ENCODE peak calls at places on chromosomes 3 and 15, in four cellular contexts. J, T, R and W are unnamed samples. For H3K36me3, the result is how much of the 10 kb centered on the place peaks cover.

GRCh38 chr15:29223640-29224039 is 46.0 kb downstream of the NSMCE3 start:
- DNase-seq in R (no peak), T (no peak), J (no peak), W (no peak)

GRCh38 chr3:107752202-107752990 is 229.6 kb downstream of the BBX start:
- DNase-seq in T (no peak), J (no peak), R (no peak), W (no peak)

GRCh38 chr3:69090021-69090420 is 5.3 kb downstream of the ARL6IP5 start:
- DNase-seq in J (no peak), T (peak), R (no peak), W (no peak)

GRCh38 chr15:75069301-75069925 is 46.0 kb downstream of the PPCDC start:
- DNase-seq in J (no peak), R (peak), T (no peak), W (peak)

GRCh38 chr15:98955331-98955730 is 52.3 kb downstream of the PGPEP1L start:
- DNase-seq in T (no peak), J (peak), R (peak), W (no peak)

GRCh38 chr15:67146214-67146613 is 80.8 kb downstream of the SMAD3 start:
- DNase-seq in T (no peak), J (peak), R (peak), W (no peak)

GRCh38 chr15:74227968-74228722 is 8.0 kb upstream of the CCDC33 start:
- DNase-seq in J (no peak), T (no peak), R (peak), W (no peak)

GRCh38 chr3:52053307-52054304 is 2.8 kb downstream of the DUSP7 start:
- DNase-seq in R (peak), J (peak), T (peak), W (no peak)

GRCh38 chr15:77025066-77025435 is 30.1 kb downstream of the PSTPIP1 start:
- DNase-seq in R (peak), T (no peak), J (peak), W (no peak)

GRCh38 chr3:182384182-182384581 is 409.1 kb upstream of the ATP11B start:
- DNase-seq in J (no peak), R (no peak), T (no peak), W (no peak)

GRCh38 chr15:89081878-89082277 is 6.4 kb upstream of the ABHD2 start:
- DNase-seq in J (no peak), T (no peak), R (no peak), W (no peak)

GRCh38 chr15:70449311-70450141 is 313.8 kb downstream of the UACA start:
- DNase-seq in T (no peak), J (no peak), R (no peak), W (no peak)

GRCh38 chr3:908839-909238 is 184.0 kb upstream of the CNTN6 start:
- DNase-seq in R (no peak), T (no peak), J (no peak), W (no peak)

GRCh38 chr3:10340476-10340875 is 19.6 kb upstream of the SEC13 start:
- DNase-seq in J (no peak), T (no peak), R (no peak), W (no peak)

GRCh38 chr15:73882761-73883419 is 9.5 kb downstream of the TBC1D21 start:
- DNase-seq in R (no peak), T (no peak), J (no peak), W (no peak)

GRCh38 chr3:24518990-24519367 is 24.3 kb upstream of the THRB start:
- DNase-seq in T (no peak), J (no peak), R (no peak), W (no peak)

GRCh38 chr3:45347329-45348000 is 40.9 kb upstream of the LARS2 start:
- DNase-seq in T (no peak), J (no peak), R (no peak), W (no peak)

GRCh38 chr3:150384517-150385212 is 23.4 kb upstream of the TSC22D2 start:
- DNase-seq in R (no peak), T (no peak), J (no peak), W (no peak)

GRCh38 chr3:194730369-194730768 is 44.7 kb downstream of the FAM43A start:
- DNase-seq in T (peak), R (no peak), J (no peak), W (no peak)

GRCh38 chr3:67608034-67608433 is 46.4 kb downstream of the SUCLG2 start:
- DNase-seq in J (no peak), R (no peak), T (no peak), W (no peak)

GRCh38 chr3:15331606-15332404 is 581 bp downstream of the SH3BP5 start:
- DNase-seq in R (peak), J (peak), T (peak), W (peak)

GRCh38 chr15:57865294-57865693 is 158.8 kb downstream of the POLR2M start:
- DNase-seq in J (no peak), T (no peak), R (no peak), W (no peak)

GRCh38 chr3:101026244-101026643 is 33.0 kb upstream of the ABI3BP start:
- DNase-seq in T (no peak), J (no peak), R (no peak), W (no peak)

GRCh38 chr3:80244390-80244789 is 476.6 kb upstream of the ROBO1 start:
- DNase-seq in R (no peak), T (no peak), J (no peak), W (no peak)

GRCh38 chr3:188295876-188296275 is 141.9 kb downstream of the LPP start:
- DNase-seq in R (no peak), J (no peak), T (no peak), W (no peak)

GRCh38 chr15:39084683-39085530 is 496.0 kb upstream of the THBS1 start:
- DNase-seq in T (peak), R (peak), J (peak), W (no peak)

GRCh38 chr3:188367741-188368140 is 213.8 kb downstream of the LPP start:
- DNase-seq in J (no peak), T (no peak), R (no peak), W (no peak)

DNA sequence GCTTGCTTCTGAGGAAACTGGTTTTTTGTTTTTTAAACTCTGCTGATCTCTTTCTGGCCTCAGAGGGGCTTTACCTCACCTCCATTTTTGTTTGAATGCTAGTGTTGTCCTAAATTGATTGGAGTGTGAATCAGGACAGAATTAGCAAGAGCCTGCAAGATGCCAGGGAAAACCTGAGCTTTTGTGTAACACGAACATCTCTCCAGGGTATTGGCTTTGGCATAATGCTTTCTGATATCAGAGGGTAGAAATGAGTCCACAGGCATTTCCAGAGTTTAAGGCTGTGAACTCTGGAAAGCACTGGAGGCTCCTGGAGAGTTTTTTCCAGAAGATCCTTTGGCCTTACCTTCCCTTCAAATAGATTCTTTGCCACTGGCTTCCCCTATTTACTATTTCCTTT is 87.1 kb downstream of the WDR76 start:
- DNase-seq in R (no peak), T (no peak), J (no peak), W (no peak)
- H3K36me3 ChIP-seq in R (under half), T (under half), J (under half), W (under half)

GRCh38 chr3:32886911-32887310 is 64.5 kb upstream of the CCR4 start:
- DNase-seq in J (no peak), R (no peak), T (no peak), W (no peak)

GRCh38 chr3:32888739-32889138 is 62.7 kb upstream of the CCR4 start:
- DNase-seq in J (no peak), R (no peak), T (no peak), W (no peak)

GRCh38 chr3:32892625-32893598 is 58.5 kb upstream of the CCR4 start:
- DNase-seq in R (no peak), J (no peak), T (no peak), W (no peak)

GRCh38 chr3:32891365-32891764 is 60.1 kb upstream of the CCR4 start:
- DNase-seq in R (no peak), T (no peak), J (no peak), W (no peak)

DNA sequence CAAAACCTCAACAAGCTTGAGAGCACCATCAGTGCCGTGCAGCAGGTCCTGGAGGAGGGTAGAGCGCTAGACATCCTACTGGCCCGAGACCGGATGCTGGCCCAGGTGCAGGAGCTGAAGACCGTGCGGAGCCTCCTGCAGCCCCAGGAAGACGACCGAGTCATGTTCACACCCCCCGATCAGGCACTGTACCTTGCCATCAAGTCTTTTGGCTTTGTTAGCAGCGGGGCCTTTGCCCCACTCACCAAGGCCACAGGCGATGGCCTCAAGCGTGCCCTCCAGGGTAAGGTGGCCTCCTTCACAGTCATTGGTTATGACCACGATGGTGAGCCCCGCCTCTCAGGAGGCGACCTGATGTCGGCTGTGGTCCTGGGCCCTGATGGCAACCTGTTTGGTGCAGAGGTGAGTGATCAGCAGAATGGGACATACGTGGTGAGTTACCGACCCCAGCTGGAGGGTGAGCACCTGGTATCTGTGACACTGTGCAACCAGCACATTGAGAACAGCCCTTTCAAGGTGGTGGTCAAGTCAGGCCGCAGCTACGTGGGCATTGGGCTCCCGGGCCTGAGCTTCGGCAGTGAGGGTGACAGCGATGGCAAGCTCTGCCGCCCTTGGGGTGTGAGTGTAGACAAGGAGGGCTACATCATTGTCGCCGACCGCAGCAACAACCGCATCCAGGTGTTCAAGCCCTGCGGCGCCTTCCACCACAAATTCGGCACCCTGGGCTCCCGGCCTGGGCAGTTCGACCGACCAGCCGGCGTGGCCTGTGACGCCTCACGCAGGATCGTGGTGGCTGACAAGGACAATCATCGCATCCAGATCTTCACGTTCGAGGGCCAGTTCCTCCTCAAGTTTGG is 60.8 kb upstream of the CCR4 start:
- DNase-seq in J (no peak), T (no peak), R (no peak), W (no peak)
- H3K36me3 ChIP-seq in J (under half), T (under half), R (under half), W (under half)

GRCh38 chr15:63633312-63633711 is 36.1 kb downstream of the FBXL22 start:
- DNase-seq in T (no peak), R (no peak), J (no peak), W (no peak)

GRCh38 chr15:63640146-63640545 is 43.0 kb downstream of the FBXL22 start:
- DNase-seq in R (no peak), T (no peak), J (no peak), W (no peak)

GRCh38 chr15:63634154-63634553 is 37.0 kb downstream of the FBXL22 start:
- DNase-seq in R (no peak), T (no peak), J (no peak), W (no peak)

GRCh38 chr15:63636518-63637061 is 39.4 kb downstream of the FBXL22 start:
- DNase-seq in J (no peak), T (no peak), R (no peak), W (no peak)

GRCh38 chr15:63638828-63639227 is 41.6 kb downstream of the FBXL22 start:
- DNase-seq in T (no peak), R (no peak), J (no peak), W (no peak)
- H3K36me3 ChIP-seq in T (under half), R (under half), J (under half), W (half or more)

DNA sequence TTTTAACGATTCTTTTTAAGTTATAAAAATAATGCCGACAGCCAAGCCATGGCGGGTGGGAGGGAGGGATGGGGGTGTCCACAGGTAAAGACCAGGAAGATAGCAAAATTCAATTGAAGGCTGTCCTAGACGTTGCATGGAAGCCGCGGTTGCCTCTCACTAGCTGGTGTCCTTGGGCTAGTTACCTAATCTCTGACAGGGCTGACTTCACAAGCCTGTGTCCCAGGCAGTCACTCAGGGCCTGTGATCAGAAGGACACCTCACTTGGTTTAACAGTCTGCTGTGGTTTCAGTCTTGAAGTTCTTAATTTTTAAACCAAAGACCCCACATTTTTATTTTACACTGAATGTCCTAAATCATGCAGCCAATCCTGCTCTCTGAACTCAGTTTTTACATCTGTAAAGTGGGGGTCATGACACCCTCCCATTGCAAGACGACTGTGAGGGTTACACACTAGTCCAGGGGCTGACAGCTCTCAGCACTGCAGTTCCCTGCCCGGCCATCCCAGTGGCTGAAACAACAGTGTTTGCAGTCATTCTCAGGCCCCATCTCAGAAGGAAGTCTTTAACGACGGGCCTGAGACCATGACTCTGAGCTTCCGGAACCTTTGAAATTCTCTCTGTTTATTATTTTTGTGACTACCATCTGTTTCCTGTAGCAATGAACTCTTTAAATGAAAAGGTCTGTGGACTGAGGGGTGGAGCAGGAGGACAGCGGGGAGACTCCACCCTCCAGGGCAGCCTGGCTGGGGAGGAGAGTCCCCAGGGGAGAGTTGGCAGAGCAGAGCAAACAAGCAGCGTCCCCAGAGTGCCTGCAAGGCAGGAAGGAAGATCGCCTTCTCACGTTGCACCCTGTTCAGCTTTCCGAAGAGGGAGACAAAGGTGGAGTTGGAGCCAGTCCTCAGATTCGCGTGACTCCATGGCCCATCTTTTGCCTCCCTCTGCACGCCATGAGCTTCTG is 525.4 kb upstream of the PROK2 start:
- DNase-seq in T (no peak), R (no peak), J (peak), W (no peak)
- H3K36me3 ChIP-seq in T (under half), R (under half), J (under half), W (under half)

DNA sequence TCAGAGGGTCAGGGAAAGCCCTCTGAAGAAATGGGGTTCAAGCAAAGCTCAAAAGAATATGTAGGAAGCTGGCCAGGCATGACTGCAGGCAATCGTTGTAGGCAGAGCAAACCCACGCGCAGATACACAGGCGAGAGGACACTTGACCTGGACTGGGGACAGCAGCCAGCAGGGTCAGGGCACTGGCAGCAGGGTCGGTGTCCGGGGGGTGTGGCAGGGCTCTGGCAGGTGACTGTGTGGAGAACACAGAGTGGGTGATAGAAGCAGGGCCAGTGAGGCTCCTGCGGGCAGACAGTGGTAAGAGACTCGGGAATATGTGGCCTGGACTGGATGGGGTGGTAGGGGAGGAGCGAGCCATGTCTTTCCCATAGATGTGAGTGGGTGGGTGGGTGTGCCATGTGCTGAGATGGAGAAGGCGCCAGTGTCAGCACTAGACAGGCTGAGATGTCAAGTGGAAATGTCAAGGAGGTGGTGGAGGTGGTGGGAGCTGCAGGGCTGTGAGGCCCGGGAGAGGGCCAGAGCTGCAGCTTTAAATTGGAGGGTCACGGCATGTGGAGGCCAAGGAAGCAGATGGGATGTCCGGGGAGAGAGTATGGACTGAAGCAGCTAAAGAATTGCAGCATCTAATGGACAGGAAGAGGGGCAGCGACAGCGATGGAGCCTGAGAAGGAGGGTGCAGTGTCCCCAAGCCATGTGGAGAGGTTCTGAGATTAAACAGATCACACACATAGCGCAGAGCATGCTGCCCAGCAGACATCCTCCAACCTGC is 13.4 kb downstream of the TMEM43 start:
- DNase-seq in T (no peak), R (no peak), J (no peak), W (no peak)
- H3K36me3 ChIP-seq in T (under half), R (under half), J (under half), W (half or more)

GRCh38 chr3:170864525-170865208 is 5.3 kb downstream of the RPL22L1 start:
- DNase-seq in R (no peak), J (no peak), T (peak), W (no peak)
- H3K36me3 ChIP-seq in R (under half), J (under half), T (under half), W (under half)

GRCh38 chr15:64855206-64856000 is 13.7 kb downstream of the PLEKHO2 start:
- DNase-seq in R (no peak), T (peak), J (no peak), W (no peak)
- H3K36me3 ChIP-seq in R (under half), T (under half), J (under half), W (under half)